ENCODE peak calls at places on chromosomes 6 and 20, in six cellular contexts. One of them, this sample, is unnamed.

GRCh38 chr20:7748624-7749023 is 191.6 kb downstream of the HAO1 start:
- DNase-seq in Right ventricle myocardium superior: no peak
- DNase-seq in anterior cingulate cortex: no peak
- DNase-seq in tibial artery: no peak
- DNase-seq in HuH-7: no peak
- DNase-seq in activated T-cell treated with anti-CD3 and anti-CD28 coated beads for 1 hour: no peak
- DNase-seq in this sample: no peak

GRCh38 chr6:74632196-74632595 is 573.7 kb downstream of the COL12A1 start:
- DNase-seq in anterior cingulate cortex: no peak
- DNase-seq in tibial artery: no peak
- DNase-seq in HuH-7: no peak
- DNase-seq in activated T-cell treated with anti-CD3 and anti-CD28 coated beads for 1 hour: no peak
- DNase-seq in Right ventricle myocardium superior: no peak
- DNase-seq in this sample: no peak

GRCh38 chr6:159169193-159169555 is at the start of gene FNDC1:
- DNase-seq in anterior cingulate cortex: no peak
- DNase-seq in Right ventricle myocardium superior: peak; percentile 69
- DNase-seq in tibial artery: no peak
- DNase-seq in HuH-7: peak; percentile 70
- DNase-seq in activated T-cell treated with anti-CD3 and anti-CD28 coated beads for 1 hour: no peak
- DNase-seq in this sample: no peak

GRCh38 chr20:61744691-61745396 is 320.8 kb downstream of the TAF4 start:
- DNase-seq in tibial artery: no peak
- DNase-seq in activated T-cell treated with anti-CD3 and anti-CD28 coated beads for 1 hour: no peak
- DNase-seq in HuH-7: no peak
- DNase-seq in Right ventricle myocardium superior: peak; percentile 10
- DNase-seq in anterior cingulate cortex: no peak
- DNase-seq in this sample: no peak

GRCh38 chr20:22861231-22861980 is 173.7 kb upstream of the SSTR4 start:
- DNase-seq in anterior cingulate cortex: no peak
- DNase-seq in Right ventricle myocardium superior: no peak
- DNase-seq in activated T-cell treated with anti-CD3 and anti-CD28 coated beads for 1 hour: no peak
- DNase-seq in HuH-7: no peak
- DNase-seq in tibial artery: no peak
- DNase-seq in this sample: no peak

GRCh38 chr6:149899486-149899885 is 1.6 kb upstream of the RAET1E start:
- DNase-seq in Right ventricle myocardium superior: no peak
- DNase-seq in HuH-7: no peak
- DNase-seq in activated T-cell treated with anti-CD3 and anti-CD28 coated beads for 1 hour: no peak
- DNase-seq in tibial artery: no peak
- DNase-seq in anterior cingulate cortex: no peak
- DNase-seq in this sample: no peak

GRCh38 chr6:166592818-166593217 is 6.3 kb upstream of the RAMACL start:
- DNase-seq in HuH-7: no peak
- DNase-seq in tibial artery: no peak
- DNase-seq in activated T-cell treated with anti-CD3 and anti-CD28 coated beads for 1 hour: no peak
- DNase-seq in Right ventricle myocardium superior: no peak
- DNase-seq in anterior cingulate cortex: no peak
- DNase-seq in this sample: no peak

GRCh38 chr20:62972270-62973032 is 19.9 kb downstream of the SLC17A9 start:
- DNase-seq in activated T-cell treated with anti-CD3 and anti-CD28 coated beads for 1 hour: peak; percentile 77
- DNase-seq in tibial artery: peak; percentile 84
- DNase-seq in Right ventricle myocardium superior: peak; percentile 91
- DNase-seq in anterior cingulate cortex: peak; percentile 85
- DNase-seq in HuH-7: peak; percentile 99
- DNase-seq in this sample: peak; percentile 64

GRCh38 chr20:24118781-24119175 is 130.2 kb upstream of the GGTLC1 start:
- DNase-seq in Right ventricle myocardium superior: no peak
- DNase-seq in activated T-cell treated with anti-CD3 and anti-CD28 coated beads for 1 hour: no peak
- DNase-seq in anterior cingulate cortex: no peak
- DNase-seq in tibial artery: peak; percentile 30
- DNase-seq in HuH-7: no peak
- DNase-seq in this sample: no peak

GRCh38 chr6:26327450-26328264 is 37.3 kb upstream of the BTN3A2 start:
- DNase-seq in anterior cingulate cortex: peak; percentile 6
- DNase-seq in activated T-cell treated with anti-CD3 and anti-CD28 coated beads for 1 hour: peak; percentile 35
- DNase-seq in tibial artery: no peak
- DNase-seq in HuH-7: no peak
- DNase-seq in Right ventricle myocardium superior: no peak
- DNase-seq in this sample: no peak